ENCODE peak calls at places on chromosomes 16 and 17, in eight cellular contexts. B is choroid plexus epithelial cell, A is A673, S is lower leg skin, K is neural progenitor cell, R is astrocyte of the cerebellum, N is testis, G is NB4. Q is an unnamed sample.

GRCh38 chr16:63672493-63672892 is 1449.4 kb downstream of the CDH11 start:
- DNase-seq in G (no peak), R (no peak), B (no peak), S (no peak), N (no peak), A (no peak), K (no peak), Q (no peak)

GRCh38 chr17:66578781-66579489 is 256.0 kb upstream of the CACNG5 start:
- DNase-seq in N (no peak), R (no peak), K (no peak), B (peak; percentile 34), S (no peak), G (peak; percentile 70), A (peak; percentile 53), Q (no peak)

GRCh38 chr17:62014526-62014925 is 50.6 kb downstream of the MED13 start:
- DNase-seq in R (no peak), K (no peak), B (peak; percentile 63), A (peak; percentile 7), N (no peak), S (no peak), G (no peak), Q (no peak)

GRCh38 chr17:64599187-64599676 is 62.9 kb downstream of the SMURF2 start:
- DNase-seq in B (peak; percentile 28), N (no peak), S (no peak), K (peak; percentile 11), G (peak; percentile 61), R (no peak), A (no peak), Q (no peak)

GRCh38 chr16:77723108-77723514 is 797 bp downstream of the NUDT7 start:
- DNase-seq in B (peak; percentile 61), R (peak; percentile 31), S (no peak), N (no peak), A (no peak), K (no peak), G (peak; percentile 98), Q (peak; percentile 13)

GRCh38 chr17:74742153-74742515 is 5.1 kb downstream of the RAB37 start:
- DNase-seq in G (peak; percentile 92), A (no peak), N (no peak), K (no peak), B (no peak), R (no peak), S (no peak), Q (no peak)

GRCh38 chr17:2289878-2290478 is 13.6 kb downstream of the SMG6 start:
- DNase-seq in G (no peak), A (no peak), R (no peak), N (no peak), B (peak; percentile 33), S (no peak), K (no peak), Q (no peak)

GRCh38 chr16:56994311-56994710 is 5.0 kb downstream of the NLRC5 start:
- DNase-seq in K (no peak), B (no peak), N (no peak), A (no peak), S (peak; percentile 76), G (no peak), R (no peak), Q (no peak)

GRCh38 chr17:63974594-63975192 is 2.0 kb upstream of the SCN4A start:
- DNase-seq in B (peak; percentile 31), K (no peak), N (no peak), R (no peak), S (no peak), G (peak; percentile 33), A (no peak), Q (no peak)

GRCh38 chr17:35148144-35148543 is 527 bp downstream of the UNC45B start:
- DNase-seq in B (no peak), R (no peak), N (no peak), K (no peak), A (no peak), S (no peak), G (no peak), Q (no peak)

GRCh38 chr17:17057057-17057551 is 14.8 kb downstream of the MPRIP start:
- DNase-seq in B (no peak), K (no peak), R (no peak), A (no peak), G (no peak), S (peak; percentile 85), N (no peak), Q (no peak)

GRCh38 chr17:81576621-81577277 is 24.6 kb upstream of the FAAP100 start:
- DNase-seq in K (no peak), N (no peak), S (no peak), R (peak; percentile 82), G (no peak), A (peak; percentile 47), B (peak; percentile 93), Q (no peak)

GRCh38 chr17:69350911-69351310 is 24.0 kb upstream of the ABCA5 start:
- DNase-seq in N (no peak), B (no peak), A (no peak), K (no peak), S (no peak), R (no peak), G (no peak), Q (no peak)

GRCh38 chr17:83080641-83081560 is 1.5 kb downstream of the METRNL start:
- DNase-seq in A (no peak), K (peak; percentile 56), S (no peak), B (peak; percentile 42), N (no peak), G (peak; percentile 44), R (no peak), Q (peak; percentile 73)

GRCh38 chr17:538096-538973 is 176.3 kb downstream of the VPS53 start:
- DNase-seq in R (no peak), S (no peak), K (peak; percentile 52), N (no peak), B (peak; percentile 52), A (no peak), G (peak; percentile 61), Q (no peak)

GRCh38 chr16:15777533-15778203 is 79.2 kb downstream of the MYH11 start:
- DNase-seq in B (peak; percentile 86), K (peak; percentile 75), N (peak; percentile 58), G (peak; percentile 66), S (no peak), A (peak; percentile 29), R (peak; percentile 41), Q (no peak)

GRCh38 chr17:77724876-77725615 is 233.5 kb upstream of the TNRC6C start:
- DNase-seq in K (no peak), B (no peak), R (no peak), G (no peak), N (no peak), S (peak; percentile 73), A (no peak), Q (no peak)

DNA sequence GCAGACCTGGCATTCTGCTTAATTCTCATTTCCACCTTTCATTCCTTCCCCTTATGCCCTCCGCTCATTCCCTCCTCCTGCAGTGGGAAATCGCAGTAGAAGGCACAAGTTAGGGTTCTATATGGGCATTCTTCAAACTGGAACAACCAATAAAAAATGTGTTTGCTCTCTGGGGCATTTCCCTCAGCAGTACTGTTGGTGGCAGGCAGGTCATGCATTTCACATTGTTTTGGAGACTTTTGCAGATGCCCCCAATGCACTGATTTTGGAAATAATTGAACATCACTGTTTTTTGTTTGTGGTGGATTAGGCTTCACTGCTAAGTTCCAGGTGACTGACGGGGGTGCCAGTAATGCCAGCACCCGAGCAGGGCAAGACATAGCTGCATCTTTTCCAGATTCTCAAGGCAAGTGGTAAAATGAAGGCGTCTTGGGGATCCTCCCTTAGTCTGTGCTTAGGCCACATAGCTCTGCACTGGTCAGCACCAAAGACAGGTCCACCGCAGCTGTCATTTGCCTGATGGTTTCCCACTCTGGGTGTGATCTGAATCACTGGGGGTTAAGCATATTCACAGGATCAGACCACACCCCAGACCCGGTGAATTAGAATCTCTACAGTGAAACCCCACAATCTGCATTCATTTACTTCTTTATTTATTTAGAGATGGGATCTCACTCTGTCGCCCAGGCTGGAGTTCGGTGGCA is 304.5 kb downstream of the CPPED1 start:
- DNase-seq in G (no peak), A (no peak), K (no peak), S (no peak), N (no peak), R (no peak), B (no peak), Q (no peak)
- TF ChIP-seq CTCF in G (no peak), A (no peak), K (no peak), S (no peak), N (no peak), R (no peak), B (no peak), Q (no peak)

GRCh38 chr16:30557950-30558788 is at the start of gene ZNF764:
- DNase-seq in A (peak; percentile 99), K (peak; percentile 98), N (peak; percentile 99), S (peak; percentile 99), G (peak; percentile 98), R (peak; percentile 91), B (peak; percentile 98), Q (peak; percentile 99)
- H3K4me3 ChIP-seq in A (peak within 1 kb of the TSS; percentile 95), K (peak within 1 kb of the TSS; percentile 94), N (peak within 1 kb of the TSS; percentile 85), S (peak within 1 kb of the TSS; percentile 75), G (peak within 1 kb of the TSS; percentile 76), R (peak within 1 kb of the TSS; percentile 83), B (peak within 1 kb of the TSS; percentile 85), Q (peak within 1 kb of the TSS; percentile 80)

GRCh38 chr17:28074010-28074409 is 31.5 kb downstream of the NLK start:
- DNase-seq in G (no peak), R (no peak), N (no peak), A (no peak), S (no peak), K (no peak), B (no peak), Q (no peak)

GRCh38 chr17:28071891-28072606 is 29.6 kb downstream of the NLK start:
- DNase-seq in S (no peak), R (peak; percentile 4), N (no peak), A (no peak), B (peak; percentile 39), G (no peak), K (no peak), Q (no peak)

GRCh38 chr17:28078443-28079229 is 36.2 kb downstream of the NLK start:
- DNase-seq in G (peak; percentile 17), K (no peak), N (no peak), A (no peak), B (peak; percentile 52), R (no peak), S (no peak), Q (no peak)

GRCh38 chr17:28072935-28073533 is 30.6 kb downstream of the NLK start:
- DNase-seq in S (no peak), R (no peak), B (no peak), G (no peak), A (no peak), K (peak; percentile 8), N (no peak), Q (no peak)

GRCh38 chr17:28076138-28076537 is 33.7 kb downstream of the NLK start:
- DNase-seq in K (no peak), A (no peak), S (no peak), G (no peak), N (no peak), R (no peak), B (no peak), Q (no peak)
- TF ChIP-seq CTCF in K (no peak), A (no peak), S (no peak), G (no peak), N (no peak), R (no peak), B (no peak), Q (no peak)

DNA sequence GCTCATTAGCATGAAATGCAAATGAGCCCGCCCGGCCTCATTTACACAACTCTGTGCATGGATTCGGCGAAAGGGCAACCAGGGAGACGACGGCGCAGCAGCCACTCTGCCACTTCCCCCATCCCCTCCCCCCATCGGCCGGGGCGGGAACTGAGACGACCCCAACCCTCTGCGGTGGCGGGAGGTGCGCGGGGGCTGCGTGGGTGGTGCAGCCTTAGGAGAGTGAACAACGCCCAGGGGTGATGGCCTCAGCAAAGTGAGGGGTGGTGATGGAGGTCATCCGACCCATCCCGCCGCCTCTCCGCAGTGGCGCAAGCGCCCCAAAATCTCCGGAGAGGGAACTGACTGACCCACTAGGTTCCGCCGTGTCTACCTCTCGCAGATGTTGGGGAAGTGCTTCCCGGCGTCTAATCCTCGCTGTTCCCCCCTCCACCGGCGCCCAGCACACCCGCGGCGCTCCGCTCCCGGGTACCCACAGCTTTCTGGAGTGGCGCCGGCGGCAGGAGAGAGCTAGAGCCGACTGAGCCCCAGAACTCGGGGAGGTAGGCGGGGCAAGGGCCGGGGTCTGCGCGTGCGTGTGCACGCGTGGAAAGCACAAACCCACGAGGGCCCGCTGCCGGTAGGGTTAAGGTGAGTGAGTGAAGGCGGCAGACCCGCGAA is 1.4 kb upstream of the CACNA1G start:
- DNase-seq in N (peak; percentile 50), B (no peak), G (peak; percentile 43), A (peak; percentile 71), K (peak; percentile 86), R (no peak), S (no peak), Q (peak; percentile 66)
- H3K4me3 ChIP-seq in N (no peak overlapping the region), B (peak overlapping the region; percentile 17), G (no peak overlapping the region), A (peak overlapping the region; percentile 59), K (peak overlapping the region; percentile 86), R (peak overlapping the region; percentile 36), S (no peak overlapping the region), Q (no peak overlapping the region)